ENCODE peak calls at places on chromosome 19, in four cellular contexts. N is amygdala, B is HS-5, L is NCI-H1105. E is an unnamed sample.

GRCh38 chr19:35566738-35567137 is 3.3 kb upstream of the ATP4A start:
- DNase-seq in N (no peak), B (no peak), L (no peak), E (no peak)

GRCh38 chr19:48565090-48565489 is 13.1 kb downstream of the SULT2B1 start:
- DNase-seq in N (no peak), L (no peak), B (no peak), E (no peak)

GRCh38 chr19:31160346-31160926 is 188.8 kb downstream of the TSHZ3 start:
- DNase-seq in L (no peak), N (no peak), B (no peak), E (no peak)

GRCh38 chr19:33376931-33377557 is 3.5 kb downstream of the CEBPG start:
- DNase-seq in B (no peak), N (no peak), L (no peak), E (no peak)

GRCh38 chr19:51364200-51365106 is 1.7 kb downstream of the ETFB start:
- DNase-seq in N (no peak), B (no peak), L (no peak), E (no peak)

GRCh38 chr19:7788178-7788932 is 25.3 kb downstream of the CLEC4M start:
- DNase-seq in B (no peak), N (no peak), L (no peak), E (no peak)

GRCh38 chr19:37991841-37992248 is 84.8 kb downstream of the SIPA1L3 start:
- DNase-seq in B (no peak), N (no peak), L (no peak), E (no peak)

GRCh38 chr19:32404939-32405430 is 585 bp upstream of the DPY19L3 start:
- DNase-seq in L (peak), N (peak), B (no peak), E (no peak)

GRCh38 chr19:6925801-6926751 is 38.7 kb downstream of the ADGRE1 start:
- DNase-seq in L (no peak), B (no peak), N (no peak), E (no peak)

GRCh38 chr19:1412995-1413889 is 5.9 kb downstream of the DAZAP1 start:
- DNase-seq in B (no peak), L (no peak), N (no peak), E (no peak)

GRCh38 chr19:57560049-57560491 is 407 bp upstream of the ZNF550 start:
- DNase-seq in L (no peak), B (no peak), N (no peak), E (peak)

GRCh38 chr19:47443331-47443730 is 24.0 kb upstream of the MEIS3 start:
- DNase-seq in N (no peak), B (no peak), L (no peak), E (no peak)

GRCh38 chr19:703651-704446 is 4.9 kb upstream of the PALM start:
- DNase-seq in B (no peak), N (no peak), L (no peak), E (no peak)

GRCh38 chr19:45972081-45972943 is 1.4 kb downstream of the NOVA2 start:
- DNase-seq in L (no peak), B (no peak), N (no peak), E (no peak)

GRCh38 chr19:19042732-19043274 is 9.4 kb downstream of the ARMC6 start:
- DNase-seq in L (no peak), N (no peak), B (no peak), E (no peak)

GRCh38 chr19:58038688-58039204 is 4.9 kb downstream of the ZSCAN1 start:
- DNase-seq in B (no peak), L (no peak), N (no peak), E (no peak)

GRCh38 chr19:52453324-52454094 is at the start of gene ZNF578:
- DNase-seq in B (no peak), N (peak), L (no peak), E (peak)